ENCODE peak calls at places on chromosomes 6 and 20, in seven cellular contexts. G, N, X, P, K, F and L are unnamed samples. For H3K27me3, the result is how much of the 10 kb centered on the place peaks cover.

GRCh38 chr20:6120491-6120988 is 2.3 kb downstream of the FERMT1 start:
- DNase-seq in G (no peak), N (no peak), X (no peak), P (no peak), K (no peak), F (no peak), L (no peak)

GRCh38 chr20:64232794-64233193 is 22.8 kb upstream of the PCMTD2 start:
- DNase-seq in G (no peak), N (peak), X (peak), P (no peak), K (peak), F (no peak), L (no peak)

GRCh38 chr6:36204068-36204753 is 7.7 kb downstream of the BRPF3 start:
- DNase-seq in G (no peak), N (no peak), X (no peak), P (no peak), K (no peak), F (no peak), L (no peak)

GRCh38 chr6:21666788-21667681 is 73.5 kb downstream of the SOX4 start:
- DNase-seq in G (peak), N (no peak), X (no peak), P (no peak), K (no peak), F (no peak), L (no peak)

GRCh38 chr6:2966347-2966746 is 5.0 kb downstream of the SERPINB6 start:
- DNase-seq in G (no peak), N (no peak), X (no peak), P (no peak), K (no peak), F (no peak), L (no peak)

GRCh38 chr6:169420912-169421543 is 167.4 kb upstream of the THBS2 start:
- DNase-seq in G (no peak), N (no peak), X (no peak), P (peak), K (no peak), F (peak), L (peak)

GRCh38 chr6:40551966-40552365 is 35.2 kb downstream of the LRFN2 start:
- DNase-seq in G (no peak), N (no peak), X (no peak), P (no peak), K (no peak), F (no peak), L (no peak)

GRCh38 chr6:169344651-169345050 is 91.0 kb upstream of the THBS2 start:
- DNase-seq in G (no peak), N (no peak), X (no peak), P (no peak), K (no peak), F (no peak), L (no peak)

GRCh38 chr6:144007779-144008500 is at the start of gene PLAGL1:
- DNase-seq in G (peak), N (peak), X (no peak), P (peak), K (peak), F (peak), L (peak)

GRCh38 chr6:43972915-43973304 is 154.3 kb downstream of the MRPL14 start:
- DNase-seq in G (peak), N (peak), X (peak), P (no peak), K (peak), F (peak), L (peak)

GRCh38 chr6:13368079-13368478 is 39.7 kb upstream of the TBC1D7 start:
- DNase-seq in G (no peak), N (no peak), X (no peak), P (no peak), K (no peak), F (no peak), L (no peak)

GRCh38 chr20:2219481-2220006 is 76.3 kb upstream of the TGM3 start:
- DNase-seq in G (no peak), N (no peak), X (no peak), P (no peak), K (no peak), F (no peak), L (no peak)

GRCh38 chr20:49657118-49657901 is 56.4 kb downstream of the B4GALT5 start:
- DNase-seq in G (peak), N (no peak), X (no peak), P (no peak), K (no peak), F (no peak), L (no peak)

GRCh38 chr20:48912065-48912464 is 9.4 kb upstream of the ARFGEF2 start:
- DNase-seq in G (no peak), N (no peak), X (no peak), P (no peak), K (no peak), F (no peak), L (no peak)

GRCh38 chr6:364609-365540 is 26.7 kb upstream of the IRF4 start:
- DNase-seq in G (no peak), N (no peak), X (no peak), P (no peak), K (no peak), F (no peak), L (no peak)

GRCh38 chr20:57849126-57849867 is 139.5 kb upstream of the PMEPA1 start:
- DNase-seq in G (peak), N (no peak), X (no peak), P (no peak), K (no peak), F (no peak), L (no peak)

GRCh38 chr6:41191569-41191968 is 9.4 kb downstream of the TREML2 start:
- DNase-seq in G (no peak), N (peak), X (no peak), P (peak), K (peak), F (peak), L (no peak)

GRCh38 chr6:169793408-169793807 is 42.0 kb downstream of the ERMARD start:
- DNase-seq in G (no peak), N (no peak), X (no peak), P (no peak), K (peak), F (no peak), L (no peak)

GRCh38 chr6:132147530-132148011 is 196.4 kb upstream of the CCN2 start:
- DNase-seq in G (peak), N (no peak), X (no peak), P (no peak), K (no peak), F (peak), L (no peak)

GRCh38 chr20:45834797-45835161 is 1.2 kb downstream of the SNX21 start:
- DNase-seq in G (no peak), N (peak), X (no peak), P (no peak), K (no peak), F (no peak), L (no peak)

GRCh38 chr20:58597021-58597940 is 53.8 kb upstream of the STX16 start:
- DNase-seq in G (peak), N (peak), X (peak), P (peak), K (no peak), F (no peak), L (no peak)

GRCh38 chr6:16669227-16669626 is 92.0 kb downstream of the ATXN1 start:
- DNase-seq in G (peak), N (no peak), X (no peak), P (no peak), K (no peak), F (peak), L (peak)

GRCh38 chr20:1622450-1622849 is 2.6 kb upstream of the SIRPB1 start:
- DNase-seq in G (no peak), N (no peak), X (no peak), P (no peak), K (no peak), F (no peak), L (no peak)

GRCh38 chr6:148177589-148178233 is 164.9 kb upstream of the SASH1 start:
- DNase-seq in G (peak), N (peak), X (peak), P (peak), K (peak), F (peak), L (peak)

GRCh38 chr6:77837034-77837784 is 184.4 kb downstream of the MEI4 start:
- DNase-seq in G (no peak), N (no peak), X (no peak), P (no peak), K (no peak), F (no peak), L (no peak)

GRCh38 chr20:41299899-41300298 is 17.6 kb downstream of the ZHX3 start:
- DNase-seq in G (no peak), N (no peak), X (no peak), P (no peak), K (no peak), F (no peak), L (no peak)

GRCh38 chr6:1068068-1068467 is 243.8 kb upstream of the FOXQ1 start:
- DNase-seq in G (peak), N (no peak), X (no peak), P (no peak), K (no peak), F (no peak), L (no peak)

GRCh38 chr6:53492860-53493634 is 51.9 kb downstream of the GCLC start:
- DNase-seq in G (peak), N (no peak), X (no peak), P (peak), K (no peak), F (peak), L (no peak)

GRCh38 chr20:57615472-57615855 is 4.8 kb downstream of the ZBP1 start:
- DNase-seq in G (no peak), N (no peak), X (no peak), P (no peak), K (no peak), F (no peak), L (no peak)

GRCh38 chr20:19113343-19113930 is 99.0 kb upstream of the SLC24A3 start:
- DNase-seq in G (no peak), N (no peak), X (no peak), P (no peak), K (no peak), F (no peak), L (no peak)

GRCh38 chr20:20894753-20895152 is 182.3 kb upstream of the RALGAPA2 start:
- DNase-seq in G (no peak), N (peak), X (no peak), P (no peak), K (no peak), F (no peak), L (no peak)

GRCh38 chr20:32333988-32334885 is 23.9 kb upstream of the ASXL1 start:
- DNase-seq in G (peak), N (peak), X (peak), P (peak), K (peak), F (no peak), L (peak)

GRCh38 chr20:18639501-18639979 is 51.7 kb downstream of the DTD1 start:
- DNase-seq in G (no peak), N (no peak), X (no peak), P (peak), K (no peak), F (no peak), L (no peak)

DNA sequence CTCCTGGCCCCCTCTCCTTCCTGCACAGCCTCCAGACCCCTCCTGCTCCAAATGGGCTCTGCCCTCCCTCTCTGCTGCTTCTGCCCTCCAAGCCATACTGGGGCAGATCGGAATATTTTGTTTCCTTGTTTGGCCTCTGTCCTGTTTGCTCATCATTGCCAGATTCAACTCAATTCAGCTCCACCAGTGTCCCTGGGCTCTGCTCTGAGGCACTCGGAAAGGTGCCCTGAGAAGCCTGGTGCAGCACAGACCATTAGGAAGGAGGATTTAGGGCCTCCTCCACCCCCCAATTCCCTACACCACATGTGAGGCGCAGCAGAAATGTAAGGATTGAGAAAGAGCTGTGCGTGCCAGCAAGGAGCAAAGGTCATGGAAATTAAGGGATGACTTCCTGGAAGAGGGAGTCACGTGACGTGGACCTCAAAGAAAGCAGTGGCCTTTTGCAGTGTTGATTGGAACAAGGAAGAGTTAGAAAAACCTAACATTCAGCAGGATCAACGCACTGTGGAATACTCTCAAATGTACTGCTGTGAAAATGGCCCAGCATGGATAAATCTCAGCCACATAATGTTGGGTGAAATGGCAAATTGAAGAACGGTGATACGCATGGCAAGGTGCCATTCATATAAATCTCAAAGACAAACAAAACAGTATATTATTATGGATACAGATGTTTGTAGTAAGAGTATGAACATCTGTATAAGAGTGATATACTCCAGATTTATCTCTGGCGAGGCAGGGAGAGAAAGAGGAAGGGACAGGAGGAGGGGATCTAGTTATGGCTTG is 229.5 kb upstream of the RNF24 start:
- DNase-seq in G (no peak), N (no peak), X (no peak), P (no peak), K (no peak), F (peak), L (peak)
- H3K27me3 ChIP-seq in G (under half), N (under half), X (under half), P (half or more), K (under half), F (under half), L (half or more)

GRCh38 chr6:167795874-167796667 is 30.6 kb upstream of the AFDN start:
- DNase-seq in G (no peak), N (peak), X (peak), P (no peak), K (no peak), F (no peak), L (peak)

GRCh38 chr6:167797871-167798265 is 28.8 kb upstream of the AFDN start:
- DNase-seq in G (no peak), N (no peak), X (no peak), P (no peak), K (no peak), F (no peak), L (no peak)

GRCh38 chr6:167797079-167797870 is 29.4 kb upstream of the AFDN start:
- DNase-seq in G (no peak), N (no peak), X (no peak), P (no peak), K (no peak), F (no peak), L (no peak)

GRCh38 chr6:167795321-167795811 is 31.3 kb upstream of the AFDN start:
- DNase-seq in G (no peak), N (no peak), X (no peak), P (no peak), K (no peak), F (no peak), L (no peak)

DNA sequence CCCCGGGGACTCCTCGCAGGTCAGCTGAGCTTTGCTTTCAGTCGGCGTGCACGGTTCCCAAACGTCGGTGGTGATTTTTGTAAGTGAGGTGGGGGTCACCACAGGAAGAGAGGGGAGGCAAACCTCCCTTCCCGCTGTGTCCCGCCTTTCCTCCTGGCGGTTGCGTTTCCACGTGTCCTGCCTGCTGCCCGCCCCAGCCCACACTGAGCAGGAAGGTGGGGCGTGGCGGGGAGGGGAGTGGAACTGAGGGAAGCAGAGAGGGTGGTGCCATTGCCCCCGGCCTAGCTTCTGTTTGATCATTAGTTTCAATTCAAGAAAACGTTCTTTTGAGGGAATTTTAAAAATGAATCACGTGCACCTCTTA is 30.1 kb upstream of the AFDN start:
- DNase-seq in G (no peak), N (no peak), X (no peak), P (no peak), K (no peak), F (no peak), L (no peak)
- H3K27me3 ChIP-seq in G (under half), N (under half), X (under half), P (under half), K (under half), F (under half), L (under half)

DNA sequence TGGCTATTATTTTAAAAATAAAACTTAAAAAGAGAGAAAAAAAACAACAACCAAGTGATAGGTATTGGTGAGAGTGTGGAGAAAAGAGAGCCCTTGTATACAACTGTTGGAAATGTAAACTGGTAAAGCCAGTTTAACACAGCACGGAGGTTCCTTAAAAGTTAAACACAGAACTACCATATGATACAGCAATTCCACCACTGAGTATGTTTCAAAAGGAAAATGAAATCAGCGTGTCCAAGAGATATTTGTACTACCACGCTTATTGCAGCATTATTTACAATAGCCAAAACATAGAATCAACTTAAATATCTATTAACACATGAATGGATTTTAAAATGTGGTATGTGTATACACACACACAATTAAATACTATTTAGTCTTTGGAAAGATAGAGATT is 1.1 kb downstream of the PTCHD4 start:
- DNase-seq in G (peak), N (no peak), X (no peak), P (no peak), K (no peak), F (peak), L (no peak)
- H3K27me3 ChIP-seq in G (under half), N (under half), X (under half), P (under half), K (under half), F (under half), L (under half)

GRCh38 chr6:27238010-27238983 is 9.2 kb upstream of the PRSS16 start:
- DNase-seq in G (no peak), N (no peak), X (no peak), P (no peak), K (no peak), F (no peak), L (no peak)

GRCh38 chr6:27241443-27241842 is 6.1 kb upstream of the PRSS16 start:
- DNase-seq in G (no peak), N (no peak), X (no peak), P (no peak), K (no peak), F (no peak), L (no peak)

GRCh38 chr6:27237089-27237723 is 10.3 kb upstream of the PRSS16 start:
- DNase-seq in G (peak), N (no peak), X (no peak), P (no peak), K (no peak), F (peak), L (no peak)

GRCh38 chr6:27242589-27243265 is 4.8 kb upstream of the PRSS16 start:
- DNase-seq in G (no peak), N (no peak), X (no peak), P (no peak), K (no peak), F (no peak), L (no peak)

GRCh38 chr6:27239258-27239657 is 8.2 kb upstream of the PRSS16 start:
- DNase-seq in G (no peak), N (no peak), X (no peak), P (no peak), K (no peak), F (no peak), L (no peak)
- H3K27me3 ChIP-seq in G (under half), N (under half), X (under half), P (under half), K (half or more), F (under half), L (half or more)

DNA sequence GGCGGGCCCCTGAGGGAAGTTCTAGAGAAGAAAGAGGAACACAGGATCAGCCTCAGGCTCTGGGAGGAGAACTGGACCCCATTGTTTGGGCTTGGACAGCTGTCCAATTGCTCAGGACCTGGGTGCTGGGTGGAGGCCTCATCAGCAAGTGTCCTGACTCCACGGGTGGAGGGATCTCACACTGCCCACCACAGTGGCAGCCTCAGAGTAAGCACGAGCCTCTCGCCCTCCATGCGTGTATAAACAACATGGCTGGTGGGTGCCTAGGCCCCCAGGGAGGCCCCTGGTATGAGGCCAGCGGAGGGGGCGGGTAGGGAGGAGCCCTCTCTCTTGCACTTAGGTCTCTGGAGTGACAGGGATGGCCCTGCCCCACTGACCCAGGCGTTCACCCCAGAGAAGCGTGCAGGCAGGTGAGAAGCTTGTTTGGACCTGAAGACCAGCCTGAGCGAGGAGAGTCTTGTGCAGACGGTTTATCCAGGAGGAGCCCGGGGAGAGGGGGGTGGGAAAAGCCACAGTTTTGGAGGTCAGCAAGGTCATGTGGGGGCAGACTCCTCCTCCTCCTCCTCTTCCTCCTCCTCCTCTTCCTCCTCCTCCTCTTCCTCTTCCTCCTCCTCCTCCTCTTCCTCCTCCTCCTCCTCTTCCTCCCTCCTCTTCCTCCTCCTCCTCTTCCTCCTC is 41.9 kb upstream of the BHLHE23 start:
- DNase-seq in G (no peak), N (peak), X (no peak), P (no peak), K (no peak), F (no peak), L (no peak)
- H3K27me3 ChIP-seq in G (under half), N (under half), X (under half), P (under half), K (under half), F (half or more), L (half or more)